ENCODE peak calls at places on chromosomes 2 and 18, in six cellular contexts. E is SK-N-SH, V is hepatocyte, N is adipocyte, J is breast epithelium, H is brain microvascular endothelial cell. I is an unnamed sample.

GRCh38 chr2:187422277-187422676 is 25.8 kb downstream of the CALCRL start:
- DNase-seq in E (no peak), V (no peak), N (peak), J (no peak), H (no peak), I (peak)

GRCh38 chr2:56102866-56103265 is 80.9 kb upstream of the CCDC85A start:
- DNase-seq in E (no peak), V (no peak), N (peak), J (no peak), H (peak), I (no peak)

GRCh38 chr2:128187032-128187654 is 96.1 kb downstream of the UGGT1 start:
- DNase-seq in E (no peak), V (no peak), N (peak), J (no peak), H (peak), I (peak)

GRCh38 chr18:79848579-79849327 is 51.0 kb downstream of the KCNG2 start:
- DNase-seq in E (peak), V (no peak), N (no peak), J (no peak), H (no peak), I (no peak)

GRCh38 chr2:186349508-186349907 is 136.6 kb upstream of the ZC3H15 start:
- DNase-seq in E (no peak), V (peak), N (peak), J (no peak), H (peak), I (peak)

GRCh38 chr18:13503839-13504238 is 222.5 kb downstream of the FAM210A start:
- DNase-seq in E (no peak), V (no peak), N (no peak), J (no peak), H (no peak), I (no peak)

GRCh38 chr2:64067326-64067725 is 48.1 kb upstream of the VPS54 start:
- DNase-seq in E (no peak), V (no peak), N (no peak), J (no peak), H (no peak), I (no peak)

GRCh38 chr2:103660523-103660922 is 898.7 kb downstream of the TMEM182 start:
- DNase-seq in E (no peak), V (no peak), N (no peak), J (no peak), H (no peak), I (no peak)

GRCh38 chr2:42799881-42800280 is 7.5 kb upstream of the HAAO start:
- DNase-seq in E (no peak), V (no peak), N (no peak), J (no peak), H (no peak), I (no peak)

GRCh38 chr2:86003967-86004366 is 101.7 kb downstream of the POLR1A start:
- DNase-seq in E (no peak), V (no peak), N (no peak), J (no peak), H (no peak), I (no peak)

GRCh38 chr2:233976690-233977294 is 59.6 kb downstream of the TRPM8 start:
- DNase-seq in E (peak), V (peak), N (peak), J (no peak), H (peak), I (no peak)
- H3K4me3 ChIP-seq in E (no peak), V (no peak), N (no peak), J (no peak), H (no peak), I (no peak)

DNA sequence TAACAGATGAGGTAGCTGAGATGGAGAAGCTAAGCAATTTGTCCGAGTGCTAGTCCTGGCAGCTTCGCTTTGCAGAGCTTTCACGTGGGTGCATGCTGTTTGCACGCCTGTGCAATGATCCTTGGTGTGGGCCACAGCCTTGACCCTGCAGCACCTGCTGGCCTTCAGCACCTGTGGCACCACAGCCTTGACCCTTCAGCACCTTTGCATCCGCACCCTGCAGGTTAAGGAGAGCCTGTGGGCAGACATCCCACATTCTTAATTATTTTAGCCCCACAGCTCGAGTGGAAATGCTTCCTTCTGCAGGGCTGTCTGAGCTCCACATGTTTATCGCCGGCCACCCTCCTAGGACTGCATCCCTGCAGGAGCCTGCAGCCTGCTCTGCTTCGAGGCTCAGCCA is 19.3 kb downstream of the NCK2 start:
- DNase-seq in E (no peak), V (no peak), N (no peak), J (no peak), H (no peak), I (no peak)
- H3K4me3 ChIP-seq in E (no peak), V (no peak), N (no peak), J (no peak), H (no peak), I (no peak)

DNA sequence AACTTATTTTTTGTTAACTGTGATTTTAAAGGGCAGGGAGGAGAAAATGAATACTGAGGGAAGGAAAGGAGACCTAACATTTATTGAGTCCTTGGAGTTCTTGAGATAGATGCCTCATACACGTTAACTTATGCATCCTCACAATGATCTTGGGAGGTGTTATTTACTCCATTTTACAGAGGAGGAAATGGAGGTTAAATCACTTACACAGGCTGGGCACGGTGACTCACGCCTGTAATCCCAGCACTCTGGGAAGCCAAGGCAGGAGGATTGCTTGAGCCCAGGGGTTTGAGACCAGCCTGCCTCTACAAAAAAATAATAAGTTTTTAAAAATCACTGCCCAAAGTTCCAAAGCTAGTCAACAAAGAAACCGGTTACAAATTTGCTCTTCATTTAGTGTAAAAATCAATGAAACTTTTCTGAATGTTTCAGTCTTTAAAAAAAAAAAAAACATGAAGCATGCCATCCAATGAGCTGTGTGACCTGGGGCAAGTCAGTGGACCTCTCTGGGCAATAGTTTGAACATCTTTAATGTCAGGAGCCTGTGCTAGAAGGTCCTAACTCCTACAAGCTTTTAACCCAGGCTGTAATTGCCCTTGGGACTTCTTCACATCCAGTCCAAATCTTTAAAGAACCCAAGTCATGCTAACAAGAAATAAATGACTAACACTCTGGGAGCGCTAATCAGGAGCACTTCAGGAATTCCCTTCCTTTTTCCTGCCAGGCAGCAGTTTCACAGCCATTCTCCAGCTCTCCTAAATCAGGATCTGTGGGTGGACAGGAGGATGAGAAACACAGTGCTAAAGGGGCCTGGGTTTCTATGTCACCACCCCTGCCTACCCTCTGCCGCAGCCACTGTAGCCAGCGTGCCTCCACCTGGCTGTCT is 176.4 kb downstream of the TMEM247 start:
- DNase-seq in E (no peak), V (no peak), N (no peak), J (no peak), H (no peak), I (peak)
- H3K4me3 ChIP-seq in E (no peak), V (no peak), N (peak), J (no peak), H (no peak), I (no peak)

DNA sequence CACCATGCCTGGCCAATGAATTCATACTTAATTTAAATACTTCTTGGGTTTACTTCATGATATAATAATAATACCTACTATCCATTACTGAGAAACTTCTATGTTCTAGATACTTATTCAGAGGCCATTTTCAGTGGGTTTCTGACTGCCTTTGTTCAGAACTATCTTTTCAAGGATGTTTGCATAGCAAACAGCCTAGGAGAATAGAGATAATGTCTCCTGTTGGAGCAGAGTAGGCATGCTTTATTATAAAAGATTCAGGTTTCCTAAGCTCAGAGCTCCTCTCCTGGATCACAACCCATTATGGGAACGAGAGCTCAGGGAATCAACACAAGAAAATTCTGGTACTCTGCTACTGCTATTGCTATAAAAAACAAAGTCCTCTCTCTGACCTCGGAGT is 11.1 kb downstream of the FASTKD1 start:
- DNase-seq in E (no peak), V (no peak), N (no peak), J (no peak), H (no peak), I (no peak)
- H3K4me3 ChIP-seq in E (no peak), V (no peak), N (no peak), J (no peak), H (no peak), I (no peak)

GRCh38 chr2:10912796-10913445 is 1.2 kb downstream of the KCNF1 start:
- DNase-seq in E (no peak), V (no peak), N (no peak), J (no peak), H (no peak), I (no peak)

GRCh38 chr2:10913501-10914271 is 2.0 kb downstream of the KCNF1 start:
- DNase-seq in E (no peak), V (no peak), N (no peak), J (no peak), H (no peak), I (no peak)

GRCh38 chr2:10911291-10912075 is at the start of gene KCNF1:
- DNase-seq in E (peak), V (peak), N (peak), J (no peak), H (no peak), I (peak)

GRCh38 chr2:10910625-10911024 is 1.1 kb upstream of the KCNF1 start:
- DNase-seq in E (no peak), V (no peak), N (no peak), J (no peak), H (no peak), I (no peak)

DNA sequence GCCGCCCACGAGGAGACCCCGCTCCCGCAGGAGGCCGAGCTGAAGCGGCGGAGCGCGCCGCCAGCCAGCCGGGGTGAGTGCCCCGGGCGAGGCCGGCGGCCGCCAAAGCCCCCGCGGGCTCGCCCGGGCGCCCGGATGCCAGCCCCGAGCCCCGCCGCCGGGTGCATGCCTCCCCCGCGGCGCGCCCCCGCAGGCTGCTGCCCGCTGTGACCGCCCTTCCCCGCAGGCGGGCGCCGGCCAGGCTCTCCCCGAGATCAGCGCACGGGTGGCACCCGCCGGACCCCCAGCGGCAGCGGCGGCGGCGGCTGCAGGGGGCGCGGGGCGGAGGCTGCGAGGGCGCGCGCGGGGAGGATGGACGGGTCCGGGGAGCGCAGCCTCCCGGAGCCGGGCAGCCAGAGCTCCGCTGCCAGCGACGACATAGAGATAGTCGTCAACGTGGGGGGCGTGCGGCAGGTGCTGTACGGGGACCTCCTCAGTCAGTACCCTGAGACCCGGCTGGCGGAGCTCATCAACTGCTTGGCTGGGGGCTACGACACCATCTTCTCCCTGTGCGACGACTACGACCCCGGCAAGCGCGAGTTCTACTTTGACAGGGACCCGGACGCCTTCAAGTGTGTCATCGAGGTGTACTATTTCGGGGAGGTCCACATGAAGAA is 470 bp downstream of the KCNF1 start:
- DNase-seq in E (peak), V (peak), N (no peak), J (no peak), H (no peak), I (no peak)
- H3K4me3 ChIP-seq in E (peak), V (peak), N (peak), J (peak), H (peak), I (peak)

GRCh38 chr2:40364143-40364903 is 87.6 kb downstream of the SLC8A1 start:
- DNase-seq in E (no peak), V (no peak), N (peak), J (no peak), H (no peak), I (no peak)
- H3K4me3 ChIP-seq in E (peak), V (no peak), N (peak), J (peak), H (peak), I (peak)

GRCh38 chr18:25464211-25464610 is 112.2 kb upstream of the ZNF521 start:
- DNase-seq in E (no peak), V (no peak), N (peak), J (no peak), H (peak), I (peak)
- H3K4me3 ChIP-seq in E (no peak), V (no peak), N (no peak), J (no peak), H (no peak), I (no peak)